ENCODE peak calls at places on chromosomes 11 and 22, in ten cellular contexts. One of them, this sample, is unnamed.

GRCh38 chr11:133776671-133777070 is 68.6 kb downstream of the SPATA19 start:
- DNase-seq in hepatic stellate cell: no peak
- DNase-seq in activated CD4-positive, alpha-beta T cell treated with anti-CD3 and anti-CD28 coated beads, Interleukin-2, amount 10 ng/mL, durations not matched to agents 7 days and 5 days: no peak
- DNase-seq in suprapubic skin: no peak
- DNase-seq in fibroblast of villous mesenchyme: no peak
- DNase-seq in HEK293T: no peak
- DNase-seq in DMS153: no peak
- DNase-seq in neural crest cell: no peak
- DNase-seq in CD8-positive, alpha-beta memory T cell: no peak
- DNase-seq in activated naive CD4-positive, alpha-beta T cell treated with anti-CD3 and anti-CD28 coated beads, Interleukin-2, amount 50 U/mL, for 72 hours: no peak
- DNase-seq in this sample: no peak

GRCh38 chr22:28894320-28894719 is 10.9 kb downstream of the ZNRF3 start:
- DNase-seq in HEK293T: no peak
- DNase-seq in suprapubic skin: no peak
- DNase-seq in fibroblast of villous mesenchyme: no peak
- DNase-seq in activated naive CD4-positive, alpha-beta T cell treated with anti-CD3 and anti-CD28 coated beads, Interleukin-2, amount 50 U/mL, for 72 hours: no peak
- DNase-seq in activated CD4-positive, alpha-beta T cell treated with anti-CD3 and anti-CD28 coated beads, Interleukin-2, amount 10 ng/mL, durations not matched to agents 7 days and 5 days: no peak
- DNase-seq in neural crest cell: no peak
- DNase-seq in hepatic stellate cell: no peak
- DNase-seq in DMS153: no peak
- DNase-seq in CD8-positive, alpha-beta memory T cell: no peak
- DNase-seq in this sample: no peak

GRCh38 chr11:72773291-72773690 is 20.6 kb downstream of the STARD10 start:
- DNase-seq in suprapubic skin: no peak
- DNase-seq in HEK293T: no peak
- DNase-seq in CD8-positive, alpha-beta memory T cell: no peak
- DNase-seq in DMS153: no peak
- DNase-seq in activated CD4-positive, alpha-beta T cell treated with anti-CD3 and anti-CD28 coated beads, Interleukin-2, amount 10 ng/mL, durations not matched to agents 7 days and 5 days: no peak
- DNase-seq in hepatic stellate cell: peak; percentile 95
- DNase-seq in neural crest cell: no peak
- DNase-seq in fibroblast of villous mesenchyme: peak; percentile 83
- DNase-seq in activated naive CD4-positive, alpha-beta T cell treated with anti-CD3 and anti-CD28 coated beads, Interleukin-2, amount 50 U/mL, for 72 hours: no peak
- DNase-seq in this sample: peak; percentile 78

GRCh38 chr11:76808996-76809395 is 25.8 kb downstream of the TSKU start:
- DNase-seq in activated CD4-positive, alpha-beta T cell treated with anti-CD3 and anti-CD28 coated beads, Interleukin-2, amount 10 ng/mL, durations not matched to agents 7 days and 5 days: no peak
- DNase-seq in HEK293T: no peak
- DNase-seq in suprapubic skin: no peak
- DNase-seq in activated naive CD4-positive, alpha-beta T cell treated with anti-CD3 and anti-CD28 coated beads, Interleukin-2, amount 50 U/mL, for 72 hours: no peak
- DNase-seq in fibroblast of villous mesenchyme: no peak
- DNase-seq in hepatic stellate cell: no peak
- DNase-seq in DMS153: no peak
- DNase-seq in neural crest cell: no peak
- DNase-seq in CD8-positive, alpha-beta memory T cell: no peak
- DNase-seq in this sample: no peak

GRCh38 chr11:40722179-40722795 is 737.2 kb downstream of the LRRC4C start:
- DNase-seq in activated naive CD4-positive, alpha-beta T cell treated with anti-CD3 and anti-CD28 coated beads, Interleukin-2, amount 50 U/mL, for 72 hours: peak; percentile 6
- DNase-seq in neural crest cell: peak; percentile 49
- DNase-seq in CD8-positive, alpha-beta memory T cell: no peak
- DNase-seq in fibroblast of villous mesenchyme: peak; percentile 3
- DNase-seq in hepatic stellate cell: no peak
- DNase-seq in HEK293T: peak; percentile 28
- DNase-seq in DMS153: no peak
- DNase-seq in suprapubic skin: no peak
- DNase-seq in activated CD4-positive, alpha-beta T cell treated with anti-CD3 and anti-CD28 coated beads, Interleukin-2, amount 10 ng/mL, durations not matched to agents 7 days and 5 days: peak; percentile 7
- DNase-seq in this sample: peak; percentile 41

GRCh38 chr22:45318558-45319318 is 9.0 kb downstream of the FAM118A start:
- DNase-seq in neural crest cell: no peak
- DNase-seq in activated CD4-positive, alpha-beta T cell treated with anti-CD3 and anti-CD28 coated beads, Interleukin-2, amount 10 ng/mL, durations not matched to agents 7 days and 5 days: peak; percentile 63
- DNase-seq in activated naive CD4-positive, alpha-beta T cell treated with anti-CD3 and anti-CD28 coated beads, Interleukin-2, amount 50 U/mL, for 72 hours: peak; percentile 46
- DNase-seq in suprapubic skin: no peak
- DNase-seq in DMS153: no peak
- DNase-seq in hepatic stellate cell: no peak
- DNase-seq in HEK293T: no peak
- DNase-seq in CD8-positive, alpha-beta memory T cell: peak; percentile 89
- DNase-seq in fibroblast of villous mesenchyme: peak; percentile 74
- DNase-seq in this sample: peak; percentile 74

GRCh38 chr11:95924414-95924760 is 480 bp upstream of the MTMR2 start:
- DNase-seq in HEK293T: no peak
- DNase-seq in activated naive CD4-positive, alpha-beta T cell treated with anti-CD3 and anti-CD28 coated beads, Interleukin-2, amount 50 U/mL, for 72 hours: no peak
- DNase-seq in hepatic stellate cell: no peak
- DNase-seq in fibroblast of villous mesenchyme: peak; percentile 66
- DNase-seq in DMS153: no peak
- DNase-seq in activated CD4-positive, alpha-beta T cell treated with anti-CD3 and anti-CD28 coated beads, Interleukin-2, amount 10 ng/mL, durations not matched to agents 7 days and 5 days: no peak
- DNase-seq in suprapubic skin: no peak
- DNase-seq in neural crest cell: no peak
- DNase-seq in CD8-positive, alpha-beta memory T cell: no peak
- DNase-seq in this sample: peak; percentile 79

GRCh38 chr22:26483439-26484359 is at the start of the genes HPS4 and SRRD:
- DNase-seq in activated naive CD4-positive, alpha-beta T cell treated with anti-CD3 and anti-CD28 coated beads, Interleukin-2, amount 50 U/mL, for 72 hours: peak; percentile 90
- DNase-seq in activated CD4-positive, alpha-beta T cell treated with anti-CD3 and anti-CD28 coated beads, Interleukin-2, amount 10 ng/mL, durations not matched to agents 7 days and 5 days: peak; percentile 91
- DNase-seq in fibroblast of villous mesenchyme: peak; percentile 93
- DNase-seq in CD8-positive, alpha-beta memory T cell: peak; percentile 95
- DNase-seq in DMS153: peak; percentile 73
- DNase-seq in neural crest cell: peak; percentile 81
- DNase-seq in suprapubic skin: peak; percentile 90
- DNase-seq in HEK293T: peak; percentile 99
- DNase-seq in hepatic stellate cell: peak; percentile 91
- DNase-seq in this sample: peak; percentile 92

GRCh38 chr11:1308745-1309497 is 511 bp downstream of the TOLLIP start:
- DNase-seq in suprapubic skin: peak; percentile 70
- DNase-seq in HEK293T: no peak
- DNase-seq in CD8-positive, alpha-beta memory T cell: peak; percentile 66
- DNase-seq in activated CD4-positive, alpha-beta T cell treated with anti-CD3 and anti-CD28 coated beads, Interleukin-2, amount 10 ng/mL, durations not matched to agents 7 days and 5 days: no peak
- DNase-seq in activated naive CD4-positive, alpha-beta T cell treated with anti-CD3 and anti-CD28 coated beads, Interleukin-2, amount 50 U/mL, for 72 hours: no peak
- DNase-seq in hepatic stellate cell: peak; percentile 63
- DNase-seq in DMS153: no peak
- DNase-seq in fibroblast of villous mesenchyme: peak; percentile 47
- DNase-seq in neural crest cell: no peak
- DNase-seq in this sample: no peak

GRCh38 chr22:26994801-26995200 is 337.4 kb downstream of the MIAT start:
- DNase-seq in activated CD4-positive, alpha-beta T cell treated with anti-CD3 and anti-CD28 coated beads, Interleukin-2, amount 10 ng/mL, durations not matched to agents 7 days and 5 days: no peak
- DNase-seq in CD8-positive, alpha-beta memory T cell: no peak
- DNase-seq in suprapubic skin: no peak
- DNase-seq in DMS153: no peak
- DNase-seq in activated naive CD4-positive, alpha-beta T cell treated with anti-CD3 and anti-CD28 coated beads, Interleukin-2, amount 50 U/mL, for 72 hours: no peak
- DNase-seq in hepatic stellate cell: no peak
- DNase-seq in neural crest cell: no peak
- DNase-seq in fibroblast of villous mesenchyme: no peak
- DNase-seq in HEK293T: no peak
- DNase-seq in this sample: no peak

GRCh38 chr11:15507592-15507991 is 392.9 kb downstream of the INSC start:
- DNase-seq in fibroblast of villous mesenchyme: peak; percentile 66
- DNase-seq in DMS153: no peak
- DNase-seq in activated naive CD4-positive, alpha-beta T cell treated with anti-CD3 and anti-CD28 coated beads, Interleukin-2, amount 50 U/mL, for 72 hours: no peak
- DNase-seq in HEK293T: no peak
- DNase-seq in CD8-positive, alpha-beta memory T cell: no peak
- DNase-seq in hepatic stellate cell: no peak
- DNase-seq in neural crest cell: no peak
- DNase-seq in suprapubic skin: no peak
- DNase-seq in activated CD4-positive, alpha-beta T cell treated with anti-CD3 and anti-CD28 coated beads, Interleukin-2, amount 10 ng/mL, durations not matched to agents 7 days and 5 days: no peak
- DNase-seq in this sample: no peak

GRCh38 chr11:115623021-115623451 is 118.8 kb upstream of the CADM1 start:
- DNase-seq in DMS153: no peak
- DNase-seq in activated CD4-positive, alpha-beta T cell treated with anti-CD3 and anti-CD28 coated beads, Interleukin-2, amount 10 ng/mL, durations not matched to agents 7 days and 5 days: no peak
- DNase-seq in suprapubic skin: peak; percentile 79
- DNase-seq in CD8-positive, alpha-beta memory T cell: no peak
- DNase-seq in fibroblast of villous mesenchyme: peak; percentile 95
- DNase-seq in activated naive CD4-positive, alpha-beta T cell treated with anti-CD3 and anti-CD28 coated beads, Interleukin-2, amount 50 U/mL, for 72 hours: no peak
- DNase-seq in hepatic stellate cell: peak; percentile 90
- DNase-seq in HEK293T: no peak
- DNase-seq in neural crest cell: no peak
- DNase-seq in this sample: peak; percentile 87

GRCh38 chr11:118640332-118641154 is 33.1 kb downstream of the PHLDB1 start:
- DNase-seq in suprapubic skin: no peak
- DNase-seq in hepatic stellate cell: no peak
- DNase-seq in DMS153: no peak
- DNase-seq in activated CD4-positive, alpha-beta T cell treated with anti-CD3 and anti-CD28 coated beads, Interleukin-2, amount 10 ng/mL, durations not matched to agents 7 days and 5 days: no peak
- DNase-seq in activated naive CD4-positive, alpha-beta T cell treated with anti-CD3 and anti-CD28 coated beads, Interleukin-2, amount 50 U/mL, for 72 hours: no peak
- DNase-seq in HEK293T: no peak
- DNase-seq in neural crest cell: no peak
- DNase-seq in fibroblast of villous mesenchyme: no peak
- DNase-seq in CD8-positive, alpha-beta memory T cell: no peak
- DNase-seq in this sample: no peak

GRCh38 chr22:38504731-38505594 is 1.1 kb downstream of the DDX17 start:
- DNase-seq in HEK293T: peak; percentile 42
- DNase-seq in activated CD4-positive, alpha-beta T cell treated with anti-CD3 and anti-CD28 coated beads, Interleukin-2, amount 10 ng/mL, durations not matched to agents 7 days and 5 days: peak; percentile 65
- DNase-seq in hepatic stellate cell: peak; percentile 25
- DNase-seq in fibroblast of villous mesenchyme: peak; percentile 65
- DNase-seq in suprapubic skin: no peak
- DNase-seq in neural crest cell: no peak
- DNase-seq in CD8-positive, alpha-beta memory T cell: peak; percentile 69
- DNase-seq in DMS153: peak; percentile 12
- DNase-seq in activated naive CD4-positive, alpha-beta T cell treated with anti-CD3 and anti-CD28 coated beads, Interleukin-2, amount 50 U/mL, for 72 hours: peak; percentile 55
- DNase-seq in this sample: peak; percentile 53

GRCh38 chr22:29683536-29683935 is 36.3 kb upstream of the CABP7 start:
- DNase-seq in activated naive CD4-positive, alpha-beta T cell treated with anti-CD3 and anti-CD28 coated beads, Interleukin-2, amount 50 U/mL, for 72 hours: no peak
- DNase-seq in activated CD4-positive, alpha-beta T cell treated with anti-CD3 and anti-CD28 coated beads, Interleukin-2, amount 10 ng/mL, durations not matched to agents 7 days and 5 days: no peak
- DNase-seq in suprapubic skin: no peak
- DNase-seq in HEK293T: no peak
- DNase-seq in hepatic stellate cell: no peak
- DNase-seq in fibroblast of villous mesenchyme: no peak
- DNase-seq in CD8-positive, alpha-beta memory T cell: no peak
- DNase-seq in DMS153: no peak
- DNase-seq in neural crest cell: no peak
- DNase-seq in this sample: no peak

GRCh38 chr22:28025866-28026575 is 107.0 kb upstream of the PITPNB start:
- DNase-seq in suprapubic skin: peak; percentile 26
- DNase-seq in hepatic stellate cell: no peak
- DNase-seq in fibroblast of villous mesenchyme: no peak
- DNase-seq in CD8-positive, alpha-beta memory T cell: no peak
- DNase-seq in HEK293T: no peak
- DNase-seq in activated naive CD4-positive, alpha-beta T cell treated with anti-CD3 and anti-CD28 coated beads, Interleukin-2, amount 50 U/mL, for 72 hours: no peak
- DNase-seq in DMS153: no peak
- DNase-seq in neural crest cell: no peak
- DNase-seq in activated CD4-positive, alpha-beta T cell treated with anti-CD3 and anti-CD28 coated beads, Interleukin-2, amount 10 ng/mL, durations not matched to agents 7 days and 5 days: no peak
- DNase-seq in this sample: no peak

GRCh38 chr22:19921544-19922081 is 20.0 kb upstream of the COMT start:
- DNase-seq in neural crest cell: no peak
- DNase-seq in HEK293T: no peak
- DNase-seq in activated naive CD4-positive, alpha-beta T cell treated with anti-CD3 and anti-CD28 coated beads, Interleukin-2, amount 50 U/mL, for 72 hours: no peak
- DNase-seq in CD8-positive, alpha-beta memory T cell: no peak
- DNase-seq in suprapubic skin: no peak
- DNase-seq in activated CD4-positive, alpha-beta T cell treated with anti-CD3 and anti-CD28 coated beads, Interleukin-2, amount 10 ng/mL, durations not matched to agents 7 days and 5 days: no peak
- DNase-seq in fibroblast of villous mesenchyme: no peak
- DNase-seq in hepatic stellate cell: no peak
- DNase-seq in DMS153: no peak
- DNase-seq in this sample: no peak

GRCh38 chr22:34416321-34416900 is 496.1 kb upstream of the LARGE1 start:
- DNase-seq in CD8-positive, alpha-beta memory T cell: no peak
- DNase-seq in activated CD4-positive, alpha-beta T cell treated with anti-CD3 and anti-CD28 coated beads, Interleukin-2, amount 10 ng/mL, durations not matched to agents 7 days and 5 days: no peak
- DNase-seq in activated naive CD4-positive, alpha-beta T cell treated with anti-CD3 and anti-CD28 coated beads, Interleukin-2, amount 50 U/mL, for 72 hours: no peak
- DNase-seq in suprapubic skin: no peak
- DNase-seq in fibroblast of villous mesenchyme: no peak
- DNase-seq in HEK293T: no peak
- DNase-seq in neural crest cell: no peak
- DNase-seq in DMS153: peak; percentile 28
- DNase-seq in hepatic stellate cell: no peak
- DNase-seq in this sample: no peak

GRCh38 chr11:36449566-36450390 is 60.3 kb downstream of the TRAF6 start:
- DNase-seq in CD8-positive, alpha-beta memory T cell: no peak
- DNase-seq in suprapubic skin: no peak
- DNase-seq in activated naive CD4-positive, alpha-beta T cell treated with anti-CD3 and anti-CD28 coated beads, Interleukin-2, amount 50 U/mL, for 72 hours: no peak
- DNase-seq in HEK293T: no peak
- DNase-seq in fibroblast of villous mesenchyme: peak; percentile 33
- DNase-seq in hepatic stellate cell: peak; percentile 32
- DNase-seq in neural crest cell: no peak
- DNase-seq in activated CD4-positive, alpha-beta T cell treated with anti-CD3 and anti-CD28 coated beads, Interleukin-2, amount 10 ng/mL, durations not matched to agents 7 days and 5 days: peak; percentile 11
- DNase-seq in DMS153: no peak
- DNase-seq in this sample: peak; percentile 30

GRCh38 chr22:32024791-32025190 is 18.3 kb upstream of the SLC5A1 start:
- DNase-seq in activated naive CD4-positive, alpha-beta T cell treated with anti-CD3 and anti-CD28 coated beads, Interleukin-2, amount 50 U/mL, for 72 hours: no peak
- DNase-seq in hepatic stellate cell: no peak
- DNase-seq in DMS153: no peak
- DNase-seq in fibroblast of villous mesenchyme: no peak
- DNase-seq in HEK293T: no peak
- DNase-seq in CD8-positive, alpha-beta memory T cell: no peak
- DNase-seq in neural crest cell: no peak
- DNase-seq in suprapubic skin: no peak
- DNase-seq in activated CD4-positive, alpha-beta T cell treated with anti-CD3 and anti-CD28 coated beads, Interleukin-2, amount 10 ng/mL, durations not matched to agents 7 days and 5 days: no peak
- DNase-seq in this sample: no peak

GRCh38 chr11:1946812-1947480 is at the start of gene MRPL23:
- DNase-seq in DMS153: no peak
- DNase-seq in activated CD4-positive, alpha-beta T cell treated with anti-CD3 and anti-CD28 coated beads, Interleukin-2, amount 10 ng/mL, durations not matched to agents 7 days and 5 days: no peak
- DNase-seq in activated naive CD4-positive, alpha-beta T cell treated with anti-CD3 and anti-CD28 coated beads, Interleukin-2, amount 50 U/mL, for 72 hours: no peak
- DNase-seq in neural crest cell: no peak
- DNase-seq in HEK293T: no peak
- DNase-seq in hepatic stellate cell: no peak
- DNase-seq in CD8-positive, alpha-beta memory T cell: peak; percentile 18
- DNase-seq in fibroblast of villous mesenchyme: no peak
- DNase-seq in suprapubic skin: no peak
- DNase-seq in this sample: no peak

GRCh38 chr11:1825039-1825740 is 9.6 kb upstream of the SYT8 start:
- DNase-seq in suprapubic skin: peak; percentile 60
- DNase-seq in fibroblast of villous mesenchyme: peak; percentile 46
- DNase-seq in neural crest cell: peak; percentile 86
- DNase-seq in DMS153: no peak
- DNase-seq in activated naive CD4-positive, alpha-beta T cell treated with anti-CD3 and anti-CD28 coated beads, Interleukin-2, amount 50 U/mL, for 72 hours: no peak
- DNase-seq in activated CD4-positive, alpha-beta T cell treated with anti-CD3 and anti-CD28 coated beads, Interleukin-2, amount 10 ng/mL, durations not matched to agents 7 days and 5 days: no peak
- DNase-seq in hepatic stellate cell: no peak
- DNase-seq in CD8-positive, alpha-beta memory T cell: no peak
- DNase-seq in HEK293T: peak; percentile 62
- DNase-seq in this sample: peak; percentile 46

GRCh38 chr22:31075961-31076360 is 5.2 kb upstream of the SMTN start:
- DNase-seq in activated naive CD4-positive, alpha-beta T cell treated with anti-CD3 and anti-CD28 coated beads, Interleukin-2, amount 50 U/mL, for 72 hours: no peak
- DNase-seq in suprapubic skin: peak; percentile 91
- DNase-seq in fibroblast of villous mesenchyme: peak; percentile 96
- DNase-seq in CD8-positive, alpha-beta memory T cell: no peak
- DNase-seq in hepatic stellate cell: peak; percentile 58
- DNase-seq in HEK293T: no peak
- DNase-seq in neural crest cell: no peak
- DNase-seq in DMS153: no peak
- DNase-seq in activated CD4-positive, alpha-beta T cell treated with anti-CD3 and anti-CD28 coated beads, Interleukin-2, amount 10 ng/mL, durations not matched to agents 7 days and 5 days: no peak
- DNase-seq in this sample: no peak

GRCh38 chr11:26621147-26621546 is 49.1 kb upstream of the MUC15 start:
- DNase-seq in hepatic stellate cell: no peak
- DNase-seq in CD8-positive, alpha-beta memory T cell: no peak
- DNase-seq in activated CD4-positive, alpha-beta T cell treated with anti-CD3 and anti-CD28 coated beads, Interleukin-2, amount 10 ng/mL, durations not matched to agents 7 days and 5 days: no peak
- DNase-seq in activated naive CD4-positive, alpha-beta T cell treated with anti-CD3 and anti-CD28 coated beads, Interleukin-2, amount 50 U/mL, for 72 hours: no peak
- DNase-seq in fibroblast of villous mesenchyme: peak; percentile 25
- DNase-seq in HEK293T: no peak
- DNase-seq in DMS153: no peak
- DNase-seq in suprapubic skin: no peak
- DNase-seq in neural crest cell: no peak
- DNase-seq in this sample: no peak

GRCh38 chr11:104104201-104104600 is 59.7 kb downstream of the PDGFD start:
- DNase-seq in DMS153: no peak
- DNase-seq in neural crest cell: no peak
- DNase-seq in activated CD4-positive, alpha-beta T cell treated with anti-CD3 and anti-CD28 coated beads, Interleukin-2, amount 10 ng/mL, durations not matched to agents 7 days and 5 days: no peak
- DNase-seq in HEK293T: no peak
- DNase-seq in hepatic stellate cell: no peak
- DNase-seq in activated naive CD4-positive, alpha-beta T cell treated with anti-CD3 and anti-CD28 coated beads, Interleukin-2, amount 50 U/mL, for 72 hours: no peak
- DNase-seq in fibroblast of villous mesenchyme: no peak
- DNase-seq in suprapubic skin: no peak
- DNase-seq in CD8-positive, alpha-beta memory T cell: no peak
- DNase-seq in this sample: no peak

GRCh38 chr11:115657586-115657985 is 153.4 kb upstream of the CADM1 start:
- DNase-seq in suprapubic skin: no peak
- DNase-seq in neural crest cell: no peak
- DNase-seq in hepatic stellate cell: no peak
- DNase-seq in CD8-positive, alpha-beta memory T cell: no peak
- DNase-seq in activated CD4-positive, alpha-beta T cell treated with anti-CD3 and anti-CD28 coated beads, Interleukin-2, amount 10 ng/mL, durations not matched to agents 7 days and 5 days: no peak
- DNase-seq in activated naive CD4-positive, alpha-beta T cell treated with anti-CD3 and anti-CD28 coated beads, Interleukin-2, amount 50 U/mL, for 72 hours: no peak
- DNase-seq in DMS153: no peak
- DNase-seq in fibroblast of villous mesenchyme: no peak
- DNase-seq in HEK293T: no peak
- DNase-seq in this sample: no peak

GRCh38 chr11:44252999-44253602 is 56.8 kb downstream of the ALX4 start:
- DNase-seq in DMS153: no peak
- DNase-seq in suprapubic skin: no peak
- DNase-seq in neural crest cell: no peak
- DNase-seq in activated naive CD4-positive, alpha-beta T cell treated with anti-CD3 and anti-CD28 coated beads, Interleukin-2, amount 50 U/mL, for 72 hours: no peak
- DNase-seq in hepatic stellate cell: no peak
- DNase-seq in fibroblast of villous mesenchyme: no peak
- DNase-seq in HEK293T: no peak
- DNase-seq in activated CD4-positive, alpha-beta T cell treated with anti-CD3 and anti-CD28 coated beads, Interleukin-2, amount 10 ng/mL, durations not matched to agents 7 days and 5 days: no peak
- DNase-seq in CD8-positive, alpha-beta memory T cell: no peak
- DNase-seq in this sample: no peak

GRCh38 chr11:79441159-79441875 is 487 bp upstream of the TENM4 start:
- DNase-seq in DMS153: no peak
- DNase-seq in neural crest cell: no peak
- DNase-seq in fibroblast of villous mesenchyme: no peak
- DNase-seq in suprapubic skin: no peak
- DNase-seq in hepatic stellate cell: peak; percentile 20
- DNase-seq in activated CD4-positive, alpha-beta T cell treated with anti-CD3 and anti-CD28 coated beads, Interleukin-2, amount 10 ng/mL, durations not matched to agents 7 days and 5 days: no peak
- DNase-seq in activated naive CD4-positive, alpha-beta T cell treated with anti-CD3 and anti-CD28 coated beads, Interleukin-2, amount 50 U/mL, for 72 hours: no peak
- DNase-seq in CD8-positive, alpha-beta memory T cell: no peak
- DNase-seq in HEK293T: no peak
- DNase-seq in this sample: no peak

This sample was measured in lung microvascular endothelial cell.